ENCODE peak calls at places on chromosomes 3 and 15, in eight cellular contexts. M, N, A, F, D, S, R and C are unnamed samples.

GRCh38 chr15:36609793-36610192 is 30.4 kb downstream of the CDIN1 start:
- DNase-seq in D (no peak), A (no peak), S (no peak), R (no peak), N (no peak), F (no peak), M (no peak), C (no peak)

GRCh38 chr15:53710906-53711305 is 48.6 kb downstream of the WDR72 start:
- DNase-seq in R (no peak), N (no peak), M (no peak), D (no peak), A (no peak), S (no peak), F (no peak), C (no peak)

GRCh38 chr15:74123131-74123429 is 7.3 kb upstream of the ISLR2 start:
- DNase-seq in N (no peak), R (no peak), D (no peak), S (no peak), A (no peak), M (no peak), F (no peak), C (no peak)

GRCh38 chr3:114022145-114022544 is 34.2 kb downstream of the CCDC191 start:
- DNase-seq in D (no peak), N (no peak), F (peak), R (no peak), A (no peak), M (no peak), S (no peak), C (no peak)

GRCh38 chr15:101189708-101190107 is 62.1 kb downstream of the CHSY1 start:
- DNase-seq in R (no peak), S (no peak), A (no peak), F (no peak), M (no peak), N (no peak), D (no peak), C (no peak)

GRCh38 chr15:25066708-25067107 is 111.9 kb downstream of the SNRPN start:
- DNase-seq in D (no peak), R (no peak), F (no peak), A (no peak), M (no peak), N (no peak), S (no peak), C (no peak)

GRCh38 chr3:115245437-115245836 is 98.3 kb upstream of the ZBTB20 start:
- DNase-seq in N (peak), D (peak), M (no peak), R (peak), S (no peak), A (no peak), F (peak), C (peak)

GRCh38 chr15:96789999-96790398 is 459.5 kb downstream of the NR2F2 start:
- DNase-seq in F (no peak), A (no peak), N (no peak), M (no peak), R (no peak), D (no peak), S (no peak), C (no peak)

GRCh38 chr15:63233667-63234419 is 43.6 kb upstream of the APH1B start:
- DNase-seq in M (no peak), R (peak), S (no peak), A (no peak), F (peak), N (no peak), D (no peak), C (no peak)

GRCh38 chr3:172352786-172353185 is 95.5 kb downstream of the GHSR start:
- DNase-seq in A (no peak), D (no peak), F (no peak), S (no peak), M (no peak), R (no peak), N (no peak), C (no peak)

GRCh38 chr3:177589041-177589650 is 391.9 kb upstream of the TBL1XR1 start:
- DNase-seq in S (no peak), R (no peak), D (no peak), N (no peak), M (no peak), F (peak), A (no peak), C (no peak)

GRCh38 chr15:56428821-56429458 is 36.0 kb downstream of the MNS1 start:
- DNase-seq in A (no peak), R (peak), S (no peak), F (peak), N (no peak), D (peak), M (no peak), C (peak)
- TF ChIP-seq CTCF in A (peak), R (peak), S (peak), F (no peak), N (peak), D (peak), M (peak), C (peak)

DNA sequence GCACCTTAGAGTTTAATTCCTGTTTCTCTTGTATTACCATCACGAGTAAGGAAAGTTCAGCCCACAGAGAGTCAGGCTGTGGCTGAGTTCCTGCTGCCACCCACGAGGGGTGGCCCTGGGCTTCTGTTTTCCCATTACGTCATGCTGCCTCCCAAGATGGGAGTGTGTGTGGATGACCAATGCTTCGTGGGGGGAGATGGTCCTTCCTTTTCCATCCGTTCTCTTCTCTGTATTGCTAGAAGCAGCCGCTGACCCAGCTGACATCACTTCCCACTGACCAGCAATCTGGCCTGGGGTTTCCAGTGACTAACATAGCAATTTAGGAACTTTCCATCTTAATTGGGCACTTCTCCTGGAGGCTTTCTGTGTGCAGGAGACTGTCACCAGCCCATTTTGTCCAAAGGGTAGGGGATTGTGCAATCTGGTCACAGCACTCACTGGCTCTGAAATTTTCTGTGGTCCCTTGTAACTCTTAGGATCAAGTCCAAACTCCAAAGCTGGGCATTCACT is 9.3 kb downstream of the IRAK2 start:
- DNase-seq in F (peak), R (peak), A (peak), M (peak), N (peak), D (no peak), S (no peak), C (no peak)
- H3K27ac ChIP-seq in F (peak), R (peak), A (peak), M (peak), N (peak), D (no peak), S (no peak), C (peak)

GRCh38 chr3:38630591-38630990 is 18.9 kb downstream of the SCN5A start:
- DNase-seq in A (no peak), N (no peak), S (no peak), M (no peak), F (no peak), R (no peak), D (no peak), C (no peak)

GRCh38 chr3:38626171-38626570 is 23.3 kb downstream of the SCN5A start:
- DNase-seq in R (no peak), D (no peak), M (no peak), F (no peak), S (no peak), N (no peak), A (no peak), C (no peak)

GRCh38 chr3:38628835-38629234 is 20.7 kb downstream of the SCN5A start:
- DNase-seq in S (no peak), R (no peak), F (no peak), D (no peak), M (no peak), A (no peak), N (no peak), C (no peak)

GRCh38 chr3:38630070-38630469 is 19.4 kb downstream of the SCN5A start:
- DNase-seq in M (no peak), S (no peak), A (no peak), F (no peak), D (no peak), R (no peak), N (no peak), C (no peak)

GRCh38 chr3:38627956-38628355 is 21.5 kb downstream of the SCN5A start:
- DNase-seq in F (no peak), M (no peak), R (no peak), A (no peak), S (no peak), N (no peak), D (no peak), C (no peak)
- TF ChIP-seq CTCF in F (peak), M (no peak), R (peak), A (peak), S (no peak), N (peak), D (peak), C (no peak)

GRCh38 chr3:159158213-159158612 is 356.4 kb downstream of the MFSD1 start:
- DNase-seq in F (peak), S (no peak), M (no peak), N (no peak), D (peak), R (no peak), A (no peak), C (peak)
- H3K27ac ChIP-seq in F (no peak), S (no peak), M (no peak), N (no peak), D (no peak), R (no peak), A (no peak), C (no peak)

DNA sequence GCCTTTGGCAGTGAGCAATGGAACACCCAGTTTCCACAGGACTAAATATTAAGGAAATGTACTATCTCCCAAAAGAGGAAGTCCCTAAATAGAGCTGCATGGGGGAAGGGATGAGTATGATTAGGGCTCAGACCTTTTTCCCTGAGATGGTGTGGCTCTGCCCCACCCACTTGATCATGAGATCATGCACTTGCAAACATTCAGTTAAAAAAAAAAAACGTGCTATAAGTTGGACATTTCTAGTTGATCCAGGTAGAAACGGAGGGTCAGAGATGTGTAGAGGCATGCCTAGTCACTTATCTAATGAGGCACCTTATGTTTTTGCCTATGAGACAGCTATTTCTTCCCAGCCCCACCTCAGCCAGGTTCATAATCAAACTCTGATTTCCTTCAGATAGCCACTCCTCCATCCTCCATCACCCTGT is 24.5 kb upstream of the SSR3 start:
- DNase-seq in F (no peak), S (no peak), N (no peak), A (no peak), D (no peak), M (no peak), R (no peak), C (peak)
- TF ChIP-seq CTCF in F (no peak), S (no peak), N (no peak), A (no peak), D (no peak), M (no peak), R (no peak), C (no peak)

GRCh38 chr3:8553405-8553804 is 51.8 kb downstream of the LMCD1 start:
- DNase-seq in R (no peak), M (no peak), S (no peak), N (no peak), F (no peak), A (no peak), D (no peak), C (no peak)
- H3K27ac ChIP-seq in R (no peak), M (peak), S (no peak), N (peak), F (no peak), A (peak), D (no peak), C (no peak)